ENCODE peak calls at places on chromosomes 2 and 18, in six cellular contexts. One of them, this sample, is unnamed.

GRCh38 chr2:234954551-234954992 is 2.8 kb downstream of the SH3BP4 start:
- DNase-seq in esophagus squamous epithelium: no peak
- DNase-seq in NCI-H446 treated with DMSO at 0.1 percent for 48 hours: no peak
- DNase-seq in NCI-H82: no peak
- DNase-seq in fibroblast of lung: peak; percentile 90
- DNase-seq in HCEC 1CT: no peak
- DNase-seq in this sample: no peak

GRCh38 chr2:127645395-127646291 is at the start of gene GPR17:
- DNase-seq in fibroblast of lung: no peak
- DNase-seq in esophagus squamous epithelium: no peak
- DNase-seq in NCI-H82: no peak
- DNase-seq in NCI-H446 treated with DMSO at 0.1 percent for 48 hours: no peak
- DNase-seq in HCEC 1CT: no peak
- DNase-seq in this sample: no peak

GRCh38 chr18:23300211-23300887 is 152.7 kb upstream of the RIOK3 start:
- DNase-seq in HCEC 1CT: peak; percentile 29
- DNase-seq in fibroblast of lung: no peak
- DNase-seq in NCI-H82: peak; percentile 87
- DNase-seq in esophagus squamous epithelium: no peak
- DNase-seq in NCI-H446 treated with DMSO at 0.1 percent for 48 hours: no peak
- DNase-seq in this sample: no peak

GRCh38 chr2:133377599-133377998 is 190.7 kb downstream of the NCKAP5 start:
- DNase-seq in NCI-H82: peak; percentile 21
- DNase-seq in HCEC 1CT: no peak
- DNase-seq in NCI-H446 treated with DMSO at 0.1 percent for 48 hours: no peak
- DNase-seq in fibroblast of lung: no peak
- DNase-seq in esophagus squamous epithelium: no peak
- DNase-seq in this sample: no peak

GRCh38 chr18:51193621-51194287 is 3.7 kb downstream of the MEX3C start:
- DNase-seq in esophagus squamous epithelium: no peak
- DNase-seq in NCI-H82: no peak
- DNase-seq in HCEC 1CT: peak; percentile 37
- DNase-seq in fibroblast of lung: peak; percentile 54
- DNase-seq in NCI-H446 treated with DMSO at 0.1 percent for 48 hours: peak; percentile 59
- DNase-seq in this sample: no peak

GRCh38 chr2:166375205-166375735 is 474 bp downstream of the SCN9A start:
- DNase-seq in NCI-H82: peak; percentile 63
- DNase-seq in esophagus squamous epithelium: no peak
- DNase-seq in NCI-H446 treated with DMSO at 0.1 percent for 48 hours: no peak
- DNase-seq in HCEC 1CT: peak; percentile 52
- DNase-seq in fibroblast of lung: peak; percentile 42
- DNase-seq in this sample: no peak

GRCh38 chr18:61496374-61496773 is 163.1 kb downstream of the CDH20 start:
- DNase-seq in NCI-H446 treated with DMSO at 0.1 percent for 48 hours: no peak
- DNase-seq in NCI-H82: no peak
- DNase-seq in esophagus squamous epithelium: no peak
- DNase-seq in fibroblast of lung: no peak
- DNase-seq in HCEC 1CT: no peak
- DNase-seq in this sample: no peak

GRCh38 chr2:65021709-65022108 is 32.5 kb downstream of the SLC1A4 start:
- DNase-seq in NCI-H446 treated with DMSO at 0.1 percent for 48 hours: no peak
- DNase-seq in NCI-H82: no peak
- DNase-seq in HCEC 1CT: no peak
- DNase-seq in fibroblast of lung: no peak
- DNase-seq in esophagus squamous epithelium: no peak
- DNase-seq in this sample: no peak

GRCh38 chr2:71064754-71065621 is 3.5 kb upstream of the NAGK start:
- DNase-seq in NCI-H446 treated with DMSO at 0.1 percent for 48 hours: no peak
- DNase-seq in HCEC 1CT: no peak
- DNase-seq in esophagus squamous epithelium: no peak
- DNase-seq in NCI-H82: no peak
- DNase-seq in fibroblast of lung: no peak
- DNase-seq in this sample: no peak

GRCh38 chr2:142544173-142544572 is 333.3 kb upstream of the KYNU start:
- DNase-seq in esophagus squamous epithelium: no peak
- DNase-seq in NCI-H82: no peak
- DNase-seq in HCEC 1CT: no peak
- DNase-seq in NCI-H446 treated with DMSO at 0.1 percent for 48 hours: no peak
- DNase-seq in fibroblast of lung: no peak
- DNase-seq in this sample: no peak

GRCh38 chr2:3300224-3300623 is 77.4 kb downstream of the EIPR1 start:
- DNase-seq in NCI-H446 treated with DMSO at 0.1 percent for 48 hours: no peak
- DNase-seq in esophagus squamous epithelium: no peak
- DNase-seq in HCEC 1CT: no peak
- DNase-seq in NCI-H82: no peak
- DNase-seq in fibroblast of lung: no peak
- DNase-seq in this sample: no peak

GRCh38 chr2:55620123-55620779 is 2.8 kb upstream of the PPP4R3B start:
- DNase-seq in esophagus squamous epithelium: no peak
- DNase-seq in NCI-H82: peak; percentile 70
- DNase-seq in HCEC 1CT: peak; percentile 5
- DNase-seq in fibroblast of lung: no peak
- DNase-seq in NCI-H446 treated with DMSO at 0.1 percent for 48 hours: no peak
- DNase-seq in this sample: no peak

GRCh38 chr2:47767880-47768609 is 14.9 kb upstream of the MSH6 start:
- DNase-seq in NCI-H82: peak; percentile 78
- DNase-seq in esophagus squamous epithelium: no peak
- DNase-seq in NCI-H446 treated with DMSO at 0.1 percent for 48 hours: no peak
- DNase-seq in HCEC 1CT: peak; percentile 14
- DNase-seq in fibroblast of lung: peak; percentile 27
- DNase-seq in this sample: peak; percentile 56

GRCh38 chr18:79218605-79219195 is 149.5 kb downstream of the ATP9B start:
- DNase-seq in NCI-H82: no peak
- DNase-seq in HCEC 1CT: no peak
- DNase-seq in fibroblast of lung: no peak
- DNase-seq in NCI-H446 treated with DMSO at 0.1 percent for 48 hours: no peak
- DNase-seq in esophagus squamous epithelium: no peak
- DNase-seq in this sample: no peak

GRCh38 chr2:185373226-185373625 is 365.4 kb upstream of the FSIP2 start:
- DNase-seq in fibroblast of lung: peak; percentile 2
- DNase-seq in esophagus squamous epithelium: no peak
- DNase-seq in NCI-H446 treated with DMSO at 0.1 percent for 48 hours: no peak
- DNase-seq in HCEC 1CT: peak; percentile 35
- DNase-seq in NCI-H82: no peak
- DNase-seq in this sample: no peak